ENCODE peak calls at places on chromosome 19, in seven cellular contexts. H, O, B, F, N, Y and Z are unnamed samples.

GRCh38 chr19:47109177-47109540 is 4.4 kb downstream of the ZC3H4 start:
- DNase-seq in F (no peak), O (no peak), H (no peak), Y (no peak), N (no peak), B (no peak), Z (no peak)

GRCh38 chr19:48760514-48761221 is 5.3 kb downstream of the FGF21 start:
- DNase-seq in N (no peak), Y (no peak), F (no peak), O (no peak), H (no peak), B (no peak), Z (no peak)

GRCh38 chr19:38928406-38929001 is 2.1 kb downstream of the SARS2 start:
- DNase-seq in Y (no peak), N (no peak), B (no peak), O (no peak), F (no peak), H (no peak), Z (no peak)

GRCh38 chr19:956747-957451 is 27.2 kb upstream of the WDR18 start:
- DNase-seq in F (peak), O (no peak), H (no peak), B (peak), Y (peak), N (no peak), Z (no peak)

GRCh38 chr19:46410205-46411087 is 2.9 kb downstream of the CCDC8 start:
- DNase-seq in O (no peak), H (no peak), B (no peak), Y (no peak), F (no peak), N (no peak), Z (no peak)

GRCh38 chr19:48618278-48618915 is 581 bp downstream of the RPL18 start:
- DNase-seq in N (no peak), O (no peak), H (peak), F (no peak), Y (no peak), B (no peak), Z (no peak)

GRCh38 chr19:2250765-2251576 is 1.8 kb downstream of the AMH start:
- DNase-seq in F (no peak), N (no peak), B (no peak), H (no peak), O (no peak), Y (no peak), Z (no peak)

GRCh38 chr19:1247747-1248453 is 483 bp upstream of the MIDN start:
- DNase-seq in H (peak), Y (peak), B (peak), F (peak), N (no peak), O (no peak), Z (peak)

GRCh38 chr19:12995596-12996541 is 594 bp downstream of the NFIX start:
- DNase-seq in F (no peak), B (peak), O (no peak), H (no peak), Y (no peak), N (no peak), Z (no peak)

GRCh38 chr19:43618921-43619261 is 538 bp downstream of the ZNF428 start:
- DNase-seq in Y (no peak), H (peak), O (no peak), B (peak), N (no peak), F (no peak), Z (peak)

GRCh38 chr19:17677002-17677401 is 11.2 kb downstream of the UNC13A start:
- DNase-seq in O (no peak), H (no peak), F (no peak), N (no peak), Y (peak), B (no peak), Z (no peak)

GRCh38 chr19:906480-906879 is 6.5 kb downstream of the R3HDM4 start:
- DNase-seq in O (no peak), Y (no peak), H (no peak), F (no peak), B (no peak), N (no peak), Z (no peak)

GRCh38 chr19:44907613-44908012 is 2.0 kb downstream of the APOE start:
- DNase-seq in H (no peak), B (no peak), F (no peak), O (no peak), N (no peak), Y (no peak), Z (no peak)

GRCh38 chr19:41792513-41793413 is 3.6 kb upstream of the CEACAM3 start:
- DNase-seq in B (peak), Y (peak), N (no peak), O (no peak), H (no peak), F (peak), Z (peak)

GRCh38 chr19:42113641-42114348 is 18.5 kb downstream of the POU2F2 start:
- DNase-seq in O (no peak), H (no peak), Y (no peak), N (peak), B (peak), F (peak), Z (peak)

GRCh38 chr19:48578891-48579290 is 26.9 kb downstream of the SULT2B1 start:
- DNase-seq in Y (no peak), N (no peak), B (no peak), H (no peak), O (no peak), F (no peak), Z (no peak)

GRCh38 chr19:3990815-3991117 is 5.5 kb upstream of the EEF2 start:
- DNase-seq in O (no peak), B (no peak), N (no peak), Y (no peak), H (no peak), F (no peak), Z (no peak)

GRCh38 chr19:29855087-29855486 is 43.3 kb downstream of the CCNE1 start:
- DNase-seq in B (no peak), F (peak), O (no peak), Y (no peak), H (no peak), N (no peak), Z (no peak)

GRCh38 chr19:29040291-29040690 is 172.7 kb downstream of the UQCRFS1 start:
- DNase-seq in F (no peak), Y (no peak), O (no peak), B (no peak), N (no peak), H (no peak), Z (no peak)

GRCh38 chr19:48551437-48552302 is at the start of gene SULT2B1:
- DNase-seq in N (no peak), F (no peak), Y (no peak), B (no peak), O (no peak), H (no peak), Z (no peak)

GRCh38 chr19:45913874-45914830 is at the start of gene NANOS2:
- DNase-seq in Y (peak), N (no peak), H (no peak), B (peak), O (no peak), F (peak), Z (no peak)

GRCh38 chr19:38736036-38736412 is 8.2 kb downstream of the CAPN12 start:
- DNase-seq in F (peak), N (no peak), Y (peak), O (no peak), B (no peak), H (peak), Z (peak)

GRCh38 chr19:23482829-23483228 is 87.6 kb upstream of the ZNF91 start:
- DNase-seq in H (no peak), Y (no peak), F (no peak), O (no peak), N (no peak), B (no peak), Z (no peak)

DNA sequence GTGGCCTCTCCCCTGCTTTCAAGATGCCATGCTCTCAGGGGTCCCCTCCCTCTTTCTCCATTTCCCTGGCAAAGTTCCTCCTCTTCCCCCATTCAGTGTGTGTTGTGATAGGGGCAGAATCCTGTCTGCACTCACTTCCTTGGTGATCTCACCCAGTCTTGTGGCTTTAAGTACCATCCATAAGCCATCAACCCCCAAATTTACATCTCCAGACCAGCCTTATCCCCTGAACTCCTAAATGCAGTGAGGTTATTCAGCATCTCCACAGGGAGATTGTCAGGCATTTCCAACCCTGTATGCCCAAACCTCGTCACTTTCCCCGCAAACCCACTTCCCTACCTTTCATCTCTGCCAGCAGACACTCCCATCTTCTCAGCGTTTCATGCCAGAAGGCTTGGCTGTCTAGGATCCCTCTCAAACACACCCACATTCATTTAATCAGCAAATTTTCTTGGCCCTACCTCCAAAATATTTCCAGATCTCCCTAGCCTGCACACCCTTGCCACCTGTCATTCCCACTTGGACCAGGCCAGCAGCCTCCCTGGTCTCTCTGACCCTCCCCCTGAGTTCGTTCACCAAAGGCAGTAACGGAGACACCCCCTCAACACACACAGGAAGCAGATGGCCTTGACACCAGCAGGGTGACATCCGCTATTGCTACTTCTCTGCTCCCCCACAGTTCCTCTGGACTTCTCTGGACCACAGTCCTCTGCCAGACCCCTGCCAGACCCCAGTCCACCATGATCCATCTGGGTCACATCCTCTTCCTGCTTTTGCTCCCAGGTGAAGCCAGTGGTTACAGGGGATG is at the start of gene HCST:
- DNase-seq in Y (no peak), O (no peak), H (no peak), B (peak), N (no peak), F (no peak), Z (peak)
- H3K4me3 ChIP-seq in Y (peak), O (peak), H (no peak), B (no peak), N (peak), F (peak), Z (peak)

GRCh38 chr19:49869484-49870308 is 2.3 kb upstream of the PNKP start:
- DNase-seq in N (peak), F (peak), B (peak), O (peak), H (peak), Y (peak), Z (peak)
- TF ChIP-seq CTCF in N (no peak), F (no peak), B (peak), O (peak), H (no peak), Y (no peak), Z (no peak)

DNA sequence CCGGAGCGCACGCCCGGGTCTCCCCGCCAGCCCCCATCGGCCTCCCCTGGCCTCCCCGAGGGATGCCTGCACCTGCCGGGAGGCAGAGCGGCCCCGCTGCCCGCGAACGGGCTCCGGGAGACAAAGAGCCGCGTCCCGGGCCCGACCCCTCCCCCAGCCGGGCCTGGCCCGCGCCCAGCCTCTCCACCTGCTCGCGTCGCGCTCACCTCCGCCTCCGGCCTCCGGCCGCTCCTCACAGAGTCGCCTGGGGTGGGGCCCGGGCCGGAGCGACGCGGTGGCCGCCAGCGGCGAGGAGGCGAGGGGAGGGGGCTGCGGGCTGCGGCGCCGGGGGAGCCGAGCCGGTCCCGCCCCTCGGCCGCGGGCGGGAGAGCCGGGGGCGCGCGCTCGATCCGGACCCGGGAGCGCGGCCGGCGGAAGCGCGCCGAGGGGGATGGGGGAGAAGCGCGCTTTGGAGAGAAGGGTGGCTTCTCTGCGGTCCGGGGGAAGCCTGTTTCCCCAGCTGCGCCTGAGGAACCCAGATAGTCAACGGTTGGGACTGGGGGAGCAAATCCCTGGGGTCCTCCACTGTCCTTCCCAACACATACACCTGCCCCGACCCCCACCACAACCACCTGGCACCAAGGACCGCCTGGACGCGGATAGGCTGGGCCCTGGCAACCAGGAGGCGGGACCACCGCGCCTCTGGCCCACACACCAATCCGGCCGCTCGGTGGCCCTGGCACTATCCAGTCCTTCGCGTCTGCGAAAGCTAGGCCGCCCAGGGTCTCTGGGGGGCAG is at the start of gene PRR36:
- DNase-seq in Y (peak), H (peak), O (no peak), N (no peak), B (no peak), F (peak), Z (no peak)
- H3K4me3 ChIP-seq in Y (peak), H (no peak), O (no peak), N (peak), B (peak), F (peak), Z (no peak)

DNA sequence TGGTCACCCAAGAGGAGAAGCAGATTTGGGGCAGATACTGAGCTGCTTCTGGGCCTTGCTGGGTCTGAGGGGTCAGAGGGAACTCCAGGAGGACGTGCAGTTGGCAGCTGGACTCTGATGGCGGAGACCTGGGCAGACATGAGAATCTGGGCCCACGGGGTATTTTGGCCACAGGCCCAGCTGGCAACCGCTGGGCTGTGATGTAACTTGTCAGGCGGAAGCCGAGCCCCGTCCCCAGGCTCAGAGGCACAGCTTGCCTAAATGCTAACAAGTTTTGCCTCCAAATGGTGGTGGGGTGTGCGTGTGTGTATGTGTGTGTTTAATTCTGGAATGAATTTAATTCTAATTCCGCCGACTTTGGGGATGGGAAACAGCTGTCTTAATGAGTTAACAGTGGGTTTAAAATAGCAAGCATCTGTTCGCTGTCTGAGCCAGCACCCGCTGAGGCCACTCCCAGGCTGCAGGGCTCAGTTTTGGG is 11.6 kb downstream of the ZNRF4 start:
- DNase-seq in Y (no peak), O (no peak), F (no peak), B (peak), H (no peak), N (no peak), Z (no peak)
- TF ChIP-seq CTCF in Y (no peak), O (no peak), F (no peak), B (no peak), H (no peak), N (no peak), Z (no peak)